ENCODE peak calls at places on chromosomes 3 and 15, in four cellular contexts. One of them, this sample, is unnamed.

GRCh38 chr3:79491029-79491634 is 276.7 kb downstream of the ROBO1 start:
- DNase-seq in HCT116: no peak
- DNase-seq in stomach: no peak
- DNase-seq in A673: no peak
- DNase-seq in this sample: no peak

GRCh38 chr3:107752202-107752990 is 229.6 kb downstream of the BBX start:
- DNase-seq in HCT116: peak; percentile 19
- DNase-seq in A673: peak; percentile 34
- DNase-seq in stomach: no peak
- DNase-seq in this sample: peak; percentile 13

GRCh38 chr3:122001892-122002291 is 20.2 kb downstream of the ILDR1 start:
- DNase-seq in stomach: no peak
- DNase-seq in A673: no peak
- DNase-seq in HCT116: no peak
- DNase-seq in this sample: no peak

GRCh38 chr3:42214064-42214463 is 51.9 kb downstream of the CCK start:
- DNase-seq in HCT116: no peak
- DNase-seq in A673: no peak
- DNase-seq in stomach: no peak
- DNase-seq in this sample: no peak

GRCh38 chr15:68304611-68305337 is 27.2 kb downstream of the FEM1B start:
- DNase-seq in HCT116: no peak
- DNase-seq in stomach: peak; percentile 18
- DNase-seq in A673: no peak
- DNase-seq in this sample: no peak

GRCh38 chr15:77446840-77447390 is 26.2 kb downstream of the HMG20A start:
- DNase-seq in A673: no peak
- DNase-seq in stomach: no peak
- DNase-seq in HCT116: no peak
- DNase-seq in this sample: no peak

GRCh38 chr15:45732544-45733130 is 97.8 kb downstream of the SQOR start:
- DNase-seq in A673: peak; percentile 19
- DNase-seq in stomach: peak; percentile 37
- DNase-seq in HCT116: no peak
- DNase-seq in this sample: no peak

GRCh38 chr3:108489776-108490175 is 20.6 kb downstream of the MYH15 start:
- DNase-seq in HCT116: peak; percentile 52
- DNase-seq in A673: peak; percentile 68
- DNase-seq in stomach: no peak
- DNase-seq in this sample: peak; percentile 18

GRCh38 chr3:60523536-60523935 is 727.7 kb downstream of the FHIT start:
- DNase-seq in A673: no peak
- DNase-seq in HCT116: no peak
- DNase-seq in stomach: no peak
- DNase-seq in this sample: no peak

GRCh38 chr3:152589644-152590043 is 245.3 kb upstream of the P2RY1 start:
- DNase-seq in stomach: no peak
- DNase-seq in A673: no peak
- DNase-seq in HCT116: no peak
- DNase-seq in this sample: no peak

GRCh38 chr15:45799508-45799907 is 164.7 kb downstream of the SQOR start:
- DNase-seq in A673: no peak
- DNase-seq in HCT116: no peak
- DNase-seq in stomach: no peak
- DNase-seq in this sample: no peak

GRCh38 chr15:80977627-80978036 is 12.0 kb downstream of the MESD start:
- DNase-seq in stomach: peak; percentile 71
- DNase-seq in HCT116: no peak
- DNase-seq in A673: peak; percentile 55
- DNase-seq in this sample: peak; percentile 53

DNA sequence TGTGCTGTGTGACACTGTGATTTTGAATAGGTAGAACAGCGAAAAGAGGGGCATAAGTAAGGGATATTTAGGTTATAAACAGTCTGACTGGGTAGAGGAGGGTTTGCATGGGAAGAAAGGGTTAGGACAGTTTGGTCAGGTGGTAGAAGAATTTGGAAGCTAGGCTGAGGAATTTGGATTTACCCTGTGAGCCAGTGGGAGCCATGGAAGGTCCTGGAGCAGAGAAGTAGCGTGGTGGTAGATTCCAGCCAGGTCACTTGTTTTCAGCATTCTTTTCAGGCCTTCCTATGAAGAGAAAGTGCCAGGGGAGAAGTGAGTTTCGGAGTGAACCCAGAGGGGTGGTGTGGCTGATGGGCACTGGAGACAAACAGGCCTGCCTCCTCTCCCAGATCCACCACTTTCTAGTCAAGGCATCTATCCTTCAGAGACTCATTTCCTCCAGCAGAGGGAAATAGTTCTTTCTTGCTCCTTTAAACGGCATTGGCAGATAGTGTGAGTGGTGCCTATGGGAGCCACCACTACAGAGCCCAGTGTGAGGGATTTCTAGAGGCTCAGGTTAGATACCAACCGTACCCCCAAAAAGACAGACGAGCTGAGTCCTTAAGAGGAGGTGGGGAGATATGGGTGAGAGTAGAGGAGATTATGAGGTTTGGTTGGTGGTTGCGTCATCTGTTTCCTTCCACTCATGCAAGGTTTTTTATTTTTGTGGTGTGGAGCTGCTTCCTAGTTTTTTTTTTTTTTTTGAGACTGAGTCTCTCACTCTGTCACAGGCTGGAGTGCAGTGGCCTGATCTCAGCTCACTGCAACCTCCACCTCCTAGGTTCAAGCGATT is 21.2 kb downstream of the PXK start:
- DNase-seq in stomach: no peak
- DNase-seq in A673: no peak
- DNase-seq in HCT116: no peak
- DNase-seq in this sample: no peak
- TF ChIP-seq CTCF in stomach: no peak
- TF ChIP-seq CTCF in A673: peak; percentile 11
- TF ChIP-seq CTCF in HCT116: no peak
- TF ChIP-seq CTCF in this sample: no peak

GRCh38 chr3:20013396-20013795 is 1.3 kb upstream of the PP2D1 start:
- DNase-seq in A673: no peak
- DNase-seq in stomach: no peak
- DNase-seq in HCT116: no peak
- DNase-seq in this sample: no peak
- TF ChIP-seq CTCF in A673: no peak
- TF ChIP-seq CTCF in stomach: no peak
- TF ChIP-seq CTCF in HCT116: no peak
- TF ChIP-seq CTCF in this sample: no peak

DNA sequence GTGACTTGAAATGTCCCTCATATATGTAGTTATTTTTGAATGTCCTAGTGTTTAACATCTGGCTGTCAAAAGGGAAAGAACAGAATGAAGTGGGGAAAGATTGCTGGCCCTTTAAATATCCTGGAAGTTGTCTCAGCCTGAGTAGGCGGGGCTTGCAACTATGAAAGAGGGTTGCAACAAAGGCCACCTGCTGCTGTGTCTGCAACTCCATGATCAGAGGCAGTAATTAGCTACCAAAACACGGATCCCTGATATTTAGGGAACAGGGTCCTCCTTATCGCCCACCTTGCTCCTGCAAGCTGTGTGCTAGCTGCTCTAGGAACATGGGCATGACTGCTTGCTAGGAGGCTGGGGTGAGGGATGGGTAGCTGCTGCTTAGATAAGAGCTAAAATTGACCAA is 100.2 kb upstream of the CFAP20DC start:
- DNase-seq in HCT116: peak; percentile 4
- DNase-seq in A673: peak; percentile 16
- DNase-seq in stomach: no peak
- DNase-seq in this sample: peak; percentile 6
- TF ChIP-seq CTCF in HCT116: no peak
- TF ChIP-seq CTCF in A673: no peak
- TF ChIP-seq CTCF in stomach: no peak
- TF ChIP-seq CTCF in this sample: no peak

GRCh38 chr15:73712107-73712506 is 27.9 kb downstream of the CD276 start:
- DNase-seq in HCT116: no peak
- DNase-seq in stomach: no peak
- DNase-seq in A673: no peak
- DNase-seq in this sample: no peak
- TF ChIP-seq CTCF in HCT116: no peak
- TF ChIP-seq CTCF in stomach: no peak
- TF ChIP-seq CTCF in A673: no peak
- TF ChIP-seq CTCF in this sample: no peak

GRCh38 chr3:32421991-32422859 is 30.6 kb downstream of the CMTM7 start:
- DNase-seq in A673: peak; percentile 92
- DNase-seq in HCT116: peak; percentile 81
- DNase-seq in stomach: peak; percentile 97
- DNase-seq in this sample: peak; percentile 96

GRCh38 chr3:32422943-32423342 is 31.3 kb downstream of the CMTM7 start:
- DNase-seq in HCT116: no peak
- DNase-seq in stomach: no peak
- DNase-seq in A673: no peak
- DNase-seq in this sample: no peak

GRCh38 chr3:32419766-32420137 is 28.1 kb downstream of the CMTM7 start:
- DNase-seq in stomach: no peak
- DNase-seq in A673: no peak
- DNase-seq in HCT116: no peak
- DNase-seq in this sample: no peak

GRCh38 chr3:32421185-32421584 is 29.5 kb downstream of the CMTM7 start:
- DNase-seq in A673: no peak
- DNase-seq in HCT116: peak; percentile 7
- DNase-seq in stomach: no peak
- DNase-seq in this sample: no peak

DNA sequence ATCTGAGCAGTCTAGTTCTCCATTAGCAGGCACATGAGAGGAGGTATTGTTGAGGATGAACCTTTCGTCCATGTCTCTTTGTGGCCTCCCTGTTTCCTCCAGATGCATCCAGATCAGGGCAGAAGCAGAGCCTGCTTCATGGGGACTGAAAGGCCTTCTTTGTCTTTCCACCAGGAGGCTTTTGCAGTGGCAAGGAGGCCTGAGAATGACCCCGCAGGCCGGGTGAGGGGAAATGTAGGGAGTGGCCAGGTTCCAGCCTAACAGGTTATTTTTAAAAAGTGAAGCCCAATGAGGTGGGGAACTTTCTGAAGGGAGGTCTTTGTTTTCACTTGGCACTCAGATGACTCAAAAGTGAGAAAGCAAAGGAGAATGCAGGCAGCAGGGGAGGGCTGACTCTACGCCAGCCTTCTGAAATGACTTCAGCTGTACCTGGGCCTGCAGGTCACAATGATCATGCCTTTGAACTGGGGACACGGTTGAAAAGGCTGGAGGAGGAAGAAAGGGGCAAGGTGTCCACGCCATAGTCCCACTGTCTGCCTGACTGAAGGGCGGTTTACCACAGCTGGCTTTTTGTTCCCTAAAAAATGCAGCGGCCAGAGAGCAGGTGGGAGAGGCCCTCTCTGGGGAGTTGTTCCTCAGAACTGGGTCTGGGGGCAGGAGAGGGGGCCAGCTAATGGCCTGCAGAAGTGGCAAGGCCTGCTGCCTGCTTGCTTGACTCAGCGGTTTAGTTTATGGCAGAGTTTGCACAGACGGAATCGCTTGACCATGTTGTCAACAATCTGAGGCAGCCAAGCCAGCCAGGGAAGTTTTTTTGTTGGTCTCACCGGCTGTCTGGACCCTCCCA is 28.7 kb downstream of the CMTM7 start:
- DNase-seq in HCT116: peak; percentile 97
- DNase-seq in stomach: peak; percentile 54
- DNase-seq in A673: no peak
- DNase-seq in this sample: peak; percentile 93
- TF ChIP-seq CTCF in HCT116: peak; percentile 42
- TF ChIP-seq CTCF in stomach: no peak
- TF ChIP-seq CTCF in A673: no peak
- TF ChIP-seq CTCF in this sample: no peak

GRCh38 chr3:159987291-159987711 is 1.3 kb upstream of the IL12A start:
- DNase-seq in stomach: no peak
- DNase-seq in A673: no peak
- DNase-seq in HCT116: no peak
- DNase-seq in this sample: no peak
- TF ChIP-seq CTCF in stomach: no peak
- TF ChIP-seq CTCF in A673: no peak
- TF ChIP-seq CTCF in HCT116: peak; percentile 57
- TF ChIP-seq CTCF in this sample: no peak

GRCh38 chr15:88664151-88664778 is 25.4 kb downstream of the ISG20 start:
- DNase-seq in HCT116: no peak
- DNase-seq in stomach: peak; percentile 43
- DNase-seq in A673: no peak
- DNase-seq in this sample: peak; percentile 58
- TF ChIP-seq CTCF in HCT116: peak; percentile 16
- TF ChIP-seq CTCF in stomach: no peak
- TF ChIP-seq CTCF in A673: no peak
- TF ChIP-seq CTCF in this sample: peak; percentile 35